ENCODE peak calls at places on chromosomes 16 and 17, in nine cellular contexts. G, Q, T, P, Z, M, D, C and H are unnamed samples.

GRCh38 chr17:31413081-31413799 is 21.8 kb downstream of the RAB11FIP4 start:
- DNase-seq in D (no peak), G (no peak), Q (no peak), T (no peak), M (no peak), P (no peak), Z (no peak), C (no peak), H (no peak)

GRCh38 chr17:72705905-72706395 is 386.5 kb downstream of the SLC39A11 start:
- DNase-seq in G (no peak), D (no peak), P (no peak), Q (no peak), Z (no peak), T (no peak), C (no peak), M (no peak), H (no peak)

GRCh38 chr17:36608794-36609497 is 7.6 kb downstream of the MRM1 start:
- DNase-seq in D (no peak), Q (peak; percentile 90), T (no peak), M (peak; percentile 17), P (no peak), C (peak; percentile 27), Z (no peak), G (no peak), H (no peak)

GRCh38 chr17:68600881-68601564 is at the start of gene FAM20A:
- DNase-seq in Z (peak; percentile 40), M (no peak), C (peak; percentile 58), D (peak; percentile 61), G (no peak), Q (peak; percentile 90), P (no peak), T (peak; percentile 91), H (no peak)

GRCh38 chr16:27473101-27473900 is 71.3 kb downstream of the IL21R start:
- DNase-seq in C (no peak), G (no peak), T (no peak), P (no peak), Q (no peak), M (no peak), Z (no peak), D (no peak), H (no peak)

GRCh38 chr17:13001991-13002615 is 15.7 kb downstream of the ELAC2 start:
- DNase-seq in Z (no peak), G (no peak), P (no peak), Q (no peak), C (no peak), D (no peak), T (no peak), M (no peak), H (no peak)

GRCh38 chr17:42087042-42087701 is 11.1 kb downstream of the ZNF385C start:
- DNase-seq in C (no peak), G (no peak), T (no peak), P (no peak), Z (no peak), Q (no peak), D (no peak), M (no peak), H (no peak)

GRCh38 chr16:75761111-75761510 is 34.8 kb upstream of the CPHXL start:
- DNase-seq in M (peak; percentile 32), Q (no peak), C (no peak), T (no peak), G (no peak), Z (no peak), D (no peak), P (no peak), H (no peak)

GRCh38 chr16:23920899-23921298 is 85.1 kb downstream of the PRKCB start:
- DNase-seq in P (no peak), G (no peak), D (no peak), Z (no peak), M (no peak), Q (no peak), T (no peak), C (no peak), H (no peak)

GRCh38 chr17:41602524-41602923 is 10.0 kb downstream of the KRT16 start:
- DNase-seq in M (no peak), D (no peak), G (no peak), P (no peak), Q (no peak), Z (no peak), T (no peak), C (no peak), H (no peak)

GRCh38 chr16:1706386-1707192 is 594 bp downstream of the MAPK8IP3 start:
- DNase-seq in C (no peak), T (peak; percentile 75), M (no peak), G (no peak), Z (peak; percentile 33), Q (peak; percentile 59), D (no peak), P (no peak), H (peak; percentile 55)

GRCh38 chr17:15502315-15503112 is 35.1 kb upstream of the CDRT4 start:
- DNase-seq in M (peak; percentile 93), C (peak; percentile 90), D (peak; percentile 93), G (no peak), T (peak; percentile 90), Q (peak; percentile 98), P (peak; percentile 90), Z (peak; percentile 65), H (peak; percentile 74)

GRCh38 chr17:34579979-34580684 is 750 bp downstream of the TMEM132E start:
- DNase-seq in Q (peak; percentile 87), T (peak; percentile 60), P (no peak), G (no peak), C (peak; percentile 23), Z (peak; percentile 22), M (no peak), D (peak; percentile 36), H (no peak)

GRCh38 chr16:87702325-87702811 is 63.4 kb downstream of the KLHDC4 start:
- DNase-seq in C (no peak), G (no peak), Q (peak; percentile 88), T (no peak), P (no peak), M (no peak), D (peak; percentile 41), Z (no peak), H (no peak)

GRCh38 chr17:40290629-40291296 is 3.1 kb downstream of the CDC6 start:
- DNase-seq in C (no peak), M (peak; percentile 76), D (no peak), T (no peak), Q (peak; percentile 76), Z (peak; percentile 67), P (no peak), G (no peak), H (no peak)

GRCh38 chr16:85420501-85421337 is 192.4 kb upstream of the GSE1 start:
- DNase-seq in Z (peak; percentile 74), G (no peak), C (peak; percentile 47), D (peak; percentile 72), P (no peak), Q (peak; percentile 91), M (peak; percentile 66), T (peak; percentile 88), H (peak; percentile 45)

GRCh38 chr17:56540791-56541190 is 52.7 kb upstream of the NOG start:
- DNase-seq in M (no peak), T (no peak), Z (no peak), C (no peak), P (no peak), G (no peak), D (no peak), Q (peak; percentile 62), H (no peak)

GRCh38 chr17:1727258-1727789 is 2.8 kb downstream of the WDR81 start:
- DNase-seq in D (no peak), C (no peak), Q (no peak), T (no peak), G (no peak), Z (no peak), P (no peak), M (no peak), H (no peak)

GRCh38 chr17:77459018-77459755 is 318.4 kb downstream of the SEC14L1 start:
- DNase-seq in Q (no peak), G (no peak), D (no peak), P (no peak), Z (no peak), C (no peak), M (no peak), T (no peak), H (no peak)

GRCh38 chr17:49223517-49224197 is 6.9 kb downstream of the PHOSPHO1 start:
- DNase-seq in T (peak; percentile 77), D (peak; percentile 73), C (peak; percentile 63), Z (peak; percentile 52), M (peak; percentile 60), Q (peak; percentile 97), G (no peak), P (peak; percentile 49), H (peak; percentile 51)
- H3K4me3 ChIP-seq in T (no peak overlapping the region), D (peak overlapping the region; percentile 37), C (peak overlapping the region; percentile 58), Z (no peak overlapping the region), M (peak overlapping the region; percentile 36), Q (peak overlapping the region; percentile 24), G (peak overlapping the region; percentile 30), P (peak overlapping the region; percentile 15), H (peak overlapping the region; percentile 56)

GRCh38 chr17:28727727-28728363 is 743 bp upstream of the NEK8 start:
- DNase-seq in M (peak; percentile 68), C (no peak), Z (peak; percentile 52), D (peak; percentile 39), P (no peak), Q (peak; percentile 98), G (no peak), T (peak; percentile 78), H (peak; percentile 76)
- H3K27ac ChIP-seq in M (peak overlapping the region; percentile 99), C (peak overlapping the region; percentile 98), Z (peak overlapping the region; percentile 95), D (peak overlapping the region; percentile 95), P (peak overlapping the region; percentile 100), Q (no peak overlapping the region), G (peak overlapping the region; percentile 95), T (peak overlapping the region; percentile 95), H (peak overlapping the region; percentile 100)

GRCh38 chr17:44780161-44780560 is 21.4 kb downstream of the ADAM11 start:
- DNase-seq in D (no peak), P (no peak), Q (peak; percentile 44), T (no peak), Z (no peak), G (no peak), M (no peak), C (no peak), H (no peak)
- H3K4me3 ChIP-seq in D (no peak overlapping the region), P (no peak overlapping the region), Q (no peak overlapping the region), T (no peak overlapping the region), Z (no peak overlapping the region), G (no peak overlapping the region), M (no peak overlapping the region), C (no peak overlapping the region), H (no peak overlapping the region)

GRCh38 chr17:17221329-17221728 is 15.2 kb upstream of the PLD6 start:
- DNase-seq in T (no peak), G (no peak), Z (no peak), M (no peak), C (no peak), Q (no peak), D (no peak), P (no peak), H (no peak)

GRCh38 chr17:17225901-17226300 is 11.1 kb downstream of the FLCN start:
- DNase-seq in T (no peak), Q (no peak), C (no peak), G (no peak), P (no peak), Z (no peak), M (no peak), D (no peak), H (no peak)

GRCh38 chr17:17226451-17227265 is 10.3 kb downstream of the FLCN start:
- DNase-seq in T (no peak), P (no peak), Z (no peak), G (no peak), Q (no peak), D (no peak), C (no peak), M (no peak), H (no peak)

GRCh38 chr17:17223736-17224135 is 13.2 kb downstream of the FLCN start:
- DNase-seq in T (no peak), C (no peak), Z (no peak), D (no peak), M (no peak), Q (no peak), P (no peak), G (no peak), H (no peak)

GRCh38 chr17:17224137-17224536 is 12.8 kb downstream of the FLCN start:
- DNase-seq in C (no peak), M (no peak), D (no peak), Q (no peak), Z (no peak), T (no peak), P (no peak), G (no peak), H (no peak)
- H3K27ac ChIP-seq in C (no peak overlapping the region), M (no peak overlapping the region), D (no peak overlapping the region), Q (no peak overlapping the region), Z (no peak overlapping the region), T (no peak overlapping the region), P (no peak overlapping the region), G (no peak overlapping the region), H (no peak overlapping the region)